ENCODE peak calls at places on chromosomes 16 and 17, in six cellular contexts. One of them, this sample, is unnamed. For H3K27me3, the result is how much of the 10 kb centered on the place peaks cover.

GRCh38 chr17:52025231-52025630 is 133.3 kb downstream of the CA10 start:
- DNase-seq in adrenal gland: no peak
- DNase-seq in brain microvascular endothelial cell: no peak
- DNase-seq in NT2/D1: no peak
- DNase-seq in left lung: no peak
- DNase-seq in mesenchymal stem cell: peak
- DNase-seq in this sample: no peak

GRCh38 chr17:35312790-35313711 is 60.4 kb downstream of the SLFN11 start:
- DNase-seq in adrenal gland: peak
- DNase-seq in brain microvascular endothelial cell: peak
- DNase-seq in NT2/D1: peak
- DNase-seq in left lung: peak
- DNase-seq in mesenchymal stem cell: peak
- DNase-seq in this sample: no peak

GRCh38 chr17:32516940-32517711 is 30.3 kb downstream of the CDK5R1 start:
- DNase-seq in adrenal gland: no peak
- DNase-seq in brain microvascular endothelial cell: no peak
- DNase-seq in NT2/D1: no peak
- DNase-seq in left lung: no peak
- DNase-seq in mesenchymal stem cell: no peak
- DNase-seq in this sample: no peak

GRCh38 chr16:19884021-19884485 is 595 bp downstream of the GPRC5B start:
- DNase-seq in adrenal gland: no peak
- DNase-seq in brain microvascular endothelial cell: no peak
- DNase-seq in NT2/D1: no peak
- DNase-seq in left lung: no peak
- DNase-seq in mesenchymal stem cell: peak
- DNase-seq in this sample: no peak

GRCh38 chr16:8962393-8963009 is 1.2 kb downstream of the USP7 start:
- DNase-seq in adrenal gland: no peak
- DNase-seq in brain microvascular endothelial cell: no peak
- DNase-seq in NT2/D1: no peak
- DNase-seq in left lung: peak
- DNase-seq in mesenchymal stem cell: peak
- DNase-seq in this sample: no peak

GRCh38 chr17:9943343-9943742 is 38.3 kb upstream of the RCVRN start:
- DNase-seq in adrenal gland: no peak
- DNase-seq in brain microvascular endothelial cell: no peak
- DNase-seq in NT2/D1: no peak
- DNase-seq in left lung: no peak
- DNase-seq in mesenchymal stem cell: no peak
- DNase-seq in this sample: no peak

GRCh38 chr16:11715246-11715947 is 27.3 kb downstream of the TXNDC11 start:
- DNase-seq in adrenal gland: no peak
- DNase-seq in brain microvascular endothelial cell: no peak
- DNase-seq in NT2/D1: no peak
- DNase-seq in left lung: no peak
- DNase-seq in mesenchymal stem cell: no peak
- DNase-seq in this sample: no peak

GRCh38 chr16:4443986-4444385 is 18.3 kb downstream of the DNAJA3 start:
- DNase-seq in adrenal gland: no peak
- DNase-seq in brain microvascular endothelial cell: no peak
- DNase-seq in NT2/D1: no peak
- DNase-seq in left lung: no peak
- DNase-seq in mesenchymal stem cell: no peak
- DNase-seq in this sample: no peak

GRCh38 chr17:47775181-47775580 is 42.1 kb downstream of the TBX21 start:
- DNase-seq in adrenal gland: no peak
- DNase-seq in brain microvascular endothelial cell: no peak
- DNase-seq in NT2/D1: no peak
- DNase-seq in left lung: no peak
- DNase-seq in mesenchymal stem cell: no peak
- DNase-seq in this sample: no peak

GRCh38 chr17:58344047-58344790 is 7.8 kb downstream of the SUPT4H1 start:
- DNase-seq in adrenal gland: no peak
- DNase-seq in brain microvascular endothelial cell: no peak
- DNase-seq in NT2/D1: no peak
- DNase-seq in left lung: peak
- DNase-seq in mesenchymal stem cell: no peak
- DNase-seq in this sample: no peak

GRCh38 chr16:58458634-58459343 is 41.2 kb upstream of the NDRG4 start:
- DNase-seq in adrenal gland: no peak
- DNase-seq in brain microvascular endothelial cell: no peak
- DNase-seq in NT2/D1: no peak
- DNase-seq in left lung: no peak
- DNase-seq in mesenchymal stem cell: no peak
- DNase-seq in this sample: no peak

GRCh38 chr16:83365166-83365565 is 442.6 kb upstream of the HSBP1 start:
- DNase-seq in adrenal gland: no peak
- DNase-seq in brain microvascular endothelial cell: no peak
- DNase-seq in NT2/D1: no peak
- DNase-seq in left lung: no peak
- DNase-seq in mesenchymal stem cell: peak
- DNase-seq in this sample: no peak

GRCh38 chr16:30728904-30729672 is 19.1 kb upstream of the PHKG2 start:
- DNase-seq in adrenal gland: no peak
- DNase-seq in brain microvascular endothelial cell: no peak
- DNase-seq in NT2/D1: no peak
- DNase-seq in left lung: peak
- DNase-seq in mesenchymal stem cell: no peak
- DNase-seq in this sample: no peak

GRCh38 chr17:58006563-58006923 is 503 bp downstream of the SRSF1 start:
- DNase-seq in adrenal gland: peak
- DNase-seq in brain microvascular endothelial cell: peak
- DNase-seq in NT2/D1: no peak
- DNase-seq in left lung: peak
- DNase-seq in mesenchymal stem cell: peak
- DNase-seq in this sample: peak

GRCh38 chr17:79574656-79575055 is 36.2 kb downstream of the RBFOX3 start:
- DNase-seq in adrenal gland: no peak
- DNase-seq in brain microvascular endothelial cell: no peak
- DNase-seq in NT2/D1: no peak
- DNase-seq in left lung: no peak
- DNase-seq in mesenchymal stem cell: no peak
- DNase-seq in this sample: no peak

GRCh38 chr17:47295037-47295873 is 28.5 kb upstream of the EFCAB13 start:
- DNase-seq in adrenal gland: no peak
- DNase-seq in brain microvascular endothelial cell: no peak
- DNase-seq in NT2/D1: no peak
- DNase-seq in left lung: no peak
- DNase-seq in mesenchymal stem cell: no peak
- DNase-seq in this sample: no peak

GRCh38 chr16:75064403-75065148 is 52.0 kb downstream of the LDHD start:
- DNase-seq in adrenal gland: no peak
- DNase-seq in brain microvascular endothelial cell: no peak
- DNase-seq in NT2/D1: no peak
- DNase-seq in left lung: peak
- DNase-seq in mesenchymal stem cell: no peak
- DNase-seq in this sample: no peak

GRCh38 chr17:11331790-11332526 is 90.9 kb downstream of the SHISA6 start:
- DNase-seq in adrenal gland: no peak
- DNase-seq in brain microvascular endothelial cell: no peak
- DNase-seq in NT2/D1: no peak
- DNase-seq in left lung: no peak
- DNase-seq in mesenchymal stem cell: no peak
- DNase-seq in this sample: peak

GRCh38 chr17:32903774-32904673 is 23.9 kb upstream of the TMEM98 start:
- DNase-seq in adrenal gland: no peak
- DNase-seq in brain microvascular endothelial cell: no peak
- DNase-seq in NT2/D1: no peak
- DNase-seq in left lung: no peak
- DNase-seq in mesenchymal stem cell: no peak
- DNase-seq in this sample: peak

GRCh38 chr16:85986931-85987749 is 88.2 kb downstream of the IRF8 start:
- DNase-seq in adrenal gland: no peak
- DNase-seq in brain microvascular endothelial cell: no peak
- DNase-seq in NT2/D1: peak
- DNase-seq in left lung: no peak
- DNase-seq in mesenchymal stem cell: peak
- DNase-seq in this sample: no peak

GRCh38 chr16:14111713-14112538 is 40.8 kb downstream of the MRTFB start:
- DNase-seq in adrenal gland: peak
- DNase-seq in brain microvascular endothelial cell: no peak
- DNase-seq in NT2/D1: no peak
- DNase-seq in left lung: peak
- DNase-seq in mesenchymal stem cell: no peak
- DNase-seq in this sample: no peak

GRCh38 chr16:69523571-69523970 is 42.2 kb upstream of the NFAT5 start:
- DNase-seq in adrenal gland: peak
- DNase-seq in brain microvascular endothelial cell: no peak
- DNase-seq in NT2/D1: no peak
- DNase-seq in left lung: no peak
- DNase-seq in mesenchymal stem cell: no peak
- DNase-seq in this sample: no peak

GRCh38 chr16:87331241-87331801 is 14.1 kb upstream of the C16orf95 start:
- DNase-seq in adrenal gland: no peak
- DNase-seq in brain microvascular endothelial cell: no peak
- DNase-seq in NT2/D1: no peak
- DNase-seq in left lung: no peak
- DNase-seq in mesenchymal stem cell: no peak
- DNase-seq in this sample: no peak

GRCh38 chr17:78399693-78400144 is 21.3 kb downstream of the PGS1 start:
- DNase-seq in adrenal gland: no peak
- DNase-seq in brain microvascular endothelial cell: no peak
- DNase-seq in NT2/D1: no peak
- DNase-seq in left lung: no peak
- DNase-seq in mesenchymal stem cell: no peak
- DNase-seq in this sample: no peak

GRCh38 chr16:23709536-23709935 is 3.5 kb downstream of the ERN2 start:
- DNase-seq in adrenal gland: no peak
- DNase-seq in brain microvascular endothelial cell: no peak
- DNase-seq in NT2/D1: no peak
- DNase-seq in left lung: no peak
- DNase-seq in mesenchymal stem cell: no peak
- DNase-seq in this sample: no peak

GRCh38 chr17:79654960-79655382 is 44.1 kb upstream of the RBFOX3 start:
- DNase-seq in adrenal gland: peak
- DNase-seq in brain microvascular endothelial cell: no peak
- DNase-seq in NT2/D1: no peak
- DNase-seq in left lung: peak
- DNase-seq in mesenchymal stem cell: no peak
- DNase-seq in this sample: peak

GRCh38 chr17:81738801-81739393 is 26.8 kb downstream of the SLC25A10 start:
- DNase-seq in adrenal gland: no peak
- DNase-seq in brain microvascular endothelial cell: no peak
- DNase-seq in NT2/D1: no peak
- DNase-seq in left lung: no peak
- DNase-seq in mesenchymal stem cell: no peak
- DNase-seq in this sample: no peak

GRCh38 chr16:85393674-85394510 is 219.2 kb upstream of the GSE1 start:
- DNase-seq in adrenal gland: no peak
- DNase-seq in brain microvascular endothelial cell: peak
- DNase-seq in NT2/D1: no peak
- DNase-seq in left lung: peak
- DNase-seq in mesenchymal stem cell: peak
- DNase-seq in this sample: no peak

GRCh38 chr17:66386789-66387351 is 84.5 kb downstream of the PRKCA start:
- DNase-seq in adrenal gland: no peak
- DNase-seq in brain microvascular endothelial cell: no peak
- DNase-seq in NT2/D1: no peak
- DNase-seq in left lung: no peak
- DNase-seq in mesenchymal stem cell: no peak
- DNase-seq in this sample: no peak

GRCh38 chr16:50539053-50539615 is 9.1 kb upstream of the NKD1 start:
- DNase-seq in adrenal gland: no peak
- DNase-seq in brain microvascular endothelial cell: no peak
- DNase-seq in NT2/D1: no peak
- DNase-seq in left lung: no peak
- DNase-seq in mesenchymal stem cell: no peak
- DNase-seq in this sample: no peak
- H3K27me3 ChIP-seq in adrenal gland: under half
- H3K27me3 ChIP-seq in brain microvascular endothelial cell: under half
- H3K27me3 ChIP-seq in NT2/D1: under half
- H3K27me3 ChIP-seq in left lung: under half
- H3K27me3 ChIP-seq in mesenchymal stem cell: under half
- H3K27me3 ChIP-seq in this sample: under half

GRCh38 chr16:51465026-51465425 is 314.0 kb upstream of the SALL1 start:
- DNase-seq in adrenal gland: no peak
- DNase-seq in brain microvascular endothelial cell: peak
- DNase-seq in NT2/D1: no peak
- DNase-seq in left lung: no peak
- DNase-seq in mesenchymal stem cell: peak
- DNase-seq in this sample: peak
- H3K27me3 ChIP-seq in adrenal gland: under half
- H3K27me3 ChIP-seq in brain microvascular endothelial cell: under half
- H3K27me3 ChIP-seq in NT2/D1: under half
- H3K27me3 ChIP-seq in left lung: under half
- H3K27me3 ChIP-seq in mesenchymal stem cell: under half
- H3K27me3 ChIP-seq in this sample: under half

DNA sequence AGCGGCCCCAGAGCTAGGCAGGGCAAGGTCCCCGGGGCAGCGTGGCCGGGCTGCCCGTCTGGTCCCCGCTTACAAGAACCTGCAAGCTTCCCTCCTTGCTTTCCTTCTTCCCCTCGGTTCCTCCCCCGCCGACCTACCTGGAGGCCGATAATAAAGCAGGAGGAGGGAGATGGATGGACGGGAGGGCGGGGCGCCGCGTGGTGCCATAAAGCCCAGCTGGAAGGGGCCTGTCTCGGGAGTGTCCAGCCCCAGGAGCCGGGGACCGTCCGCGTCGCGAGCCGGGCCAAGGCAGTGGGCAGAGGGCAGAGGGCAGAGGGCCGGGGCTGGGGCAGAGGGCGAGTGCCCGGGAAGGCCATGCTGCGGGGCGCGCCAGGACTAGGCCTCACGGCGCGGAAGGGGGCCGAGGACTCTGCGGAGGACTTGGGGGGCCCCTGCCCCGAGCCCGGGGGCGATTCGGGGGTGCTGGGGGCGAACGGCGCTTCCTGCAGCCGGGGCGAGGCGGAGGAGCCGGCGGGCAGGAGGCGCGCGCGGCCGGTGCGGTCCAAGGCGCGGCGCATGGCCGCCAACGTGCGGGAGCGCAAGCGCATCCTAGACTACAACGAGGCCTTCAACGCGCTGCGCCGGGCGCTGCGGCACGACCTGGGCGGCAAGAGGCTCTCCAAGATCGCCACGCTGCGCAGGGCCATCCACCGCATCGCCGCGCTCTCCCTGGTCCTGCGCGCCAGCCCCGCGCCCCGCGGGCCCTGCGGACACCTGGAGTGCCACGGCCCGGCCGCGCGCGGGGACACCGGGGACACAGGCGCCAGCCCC is at the start of gene BHLHA9:
- DNase-seq in adrenal gland: no peak
- DNase-seq in brain microvascular endothelial cell: no peak
- DNase-seq in NT2/D1: no peak
- DNase-seq in left lung: no peak
- DNase-seq in mesenchymal stem cell: no peak
- DNase-seq in this sample: no peak
- H3K27me3 ChIP-seq in adrenal gland: under half
- H3K27me3 ChIP-seq in brain microvascular endothelial cell: under half
- H3K27me3 ChIP-seq in NT2/D1: under half
- H3K27me3 ChIP-seq in left lung: half or more
- H3K27me3 ChIP-seq in mesenchymal stem cell: under half
- H3K27me3 ChIP-seq in this sample: under half

DNA sequence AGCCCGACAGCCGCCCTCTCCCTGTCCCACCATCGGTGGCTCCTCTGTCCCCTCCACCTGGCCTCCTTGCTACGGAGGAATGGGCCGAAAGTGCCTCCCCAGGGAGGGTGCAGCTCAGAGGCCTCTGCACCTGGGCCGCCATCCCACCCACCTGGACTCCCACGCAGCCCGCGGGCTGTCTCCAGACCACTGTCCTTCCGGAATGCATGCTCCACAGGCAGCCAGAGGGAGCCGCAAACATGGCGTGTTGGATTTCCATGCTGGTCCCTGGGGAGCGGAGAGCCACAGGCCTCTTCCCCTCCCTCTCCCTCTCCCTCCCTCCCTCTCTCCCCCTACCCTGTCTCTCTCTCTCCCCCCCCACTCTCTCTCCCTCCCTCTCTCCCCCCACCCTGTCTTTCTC is 3.0 kb downstream of the SSTR5 start:
- DNase-seq in adrenal gland: no peak
- DNase-seq in brain microvascular endothelial cell: no peak
- DNase-seq in NT2/D1: no peak
- DNase-seq in left lung: no peak
- DNase-seq in mesenchymal stem cell: no peak
- DNase-seq in this sample: no peak
- H3K27me3 ChIP-seq in adrenal gland: under half
- H3K27me3 ChIP-seq in brain microvascular endothelial cell: half or more
- H3K27me3 ChIP-seq in NT2/D1: under half
- H3K27me3 ChIP-seq in left lung: half or more
- H3K27me3 ChIP-seq in mesenchymal stem cell: half or more
- H3K27me3 ChIP-seq in this sample: half or more